ENCODE peak calls at places on chromosomes 4 and X, in eight cellular contexts. P is heart left ventricle, S is adrenal gland, H is gastrocnemius medialis, W is HepG2, T is esophagus squamous epithelium, X is lower leg skin, Z is prostate gland. A is an unnamed sample.
A peak's percentile ranks its signal among the peaks of the same experiment; 100 is the strongest.

GRCh38 chr4:153620352-153620751 is 63.7 kb upstream of the TLR2 start:
- DNase-seq in P (no peak), Z (no peak), T (no peak), H (no peak), S (no peak), X (no peak), W (no peak), A (no peak)

GRCh38 chr4:7217453-7218310 is 25.3 kb downstream of the SORCS2 start:
- DNase-seq in S (no peak), P (no peak), X (no peak), T (no peak), W (no peak), Z (no peak), H (no peak), A (peak; percentile 45)

GRCh38 chr4:57320217-57320616 is 210.0 kb upstream of the IGFBP7 start:
- DNase-seq in T (no peak), X (no peak), Z (no peak), W (no peak), S (no peak), H (no peak), P (no peak), A (no peak)

GRCh38 chr4:4631150-4631549 is 89.3 kb upstream of the STX18 start:
- DNase-seq in Z (no peak), H (no peak), T (no peak), X (no peak), W (no peak), P (no peak), S (no peak), A (no peak)

GRCh38 chr4:40301592-40301991 is 33.5 kb upstream of the CHRNA9 start:
- DNase-seq in S (no peak), H (no peak), W (no peak), P (no peak), T (no peak), X (no peak), Z (no peak), A (no peak)

GRCh38 chrX:108304210-108304609 is 134.0 kb downstream of the COL4A6 start:
- DNase-seq in X (no peak), W (no peak), P (no peak), S (no peak), Z (no peak), H (no peak), T (no peak), A (no peak)

GRCh38 chr4:123811763-123812390 is 415.3 kb downstream of the SPRY1 start:
- DNase-seq in S (no peak), Z (no peak), H (no peak), X (no peak), W (no peak), T (no peak), P (no peak), A (no peak)

GRCh38 chr4:77996076-77996475 is 61.0 kb upstream of the FRAS1 start:
- DNase-seq in H (no peak), Z (no peak), T (no peak), S (no peak), P (no peak), X (no peak), W (peak; percentile 65), A (no peak)

GRCh38 chr4:4260185-4260751 is 12.2 kb upstream of the TMEM128 start:
- DNase-seq in S (no peak), T (no peak), Z (no peak), H (no peak), X (no peak), P (no peak), W (peak; percentile 79), A (no peak)

GRCh38 chr4:118346495-118346894 is 6.3 kb downstream of the PRSS12 start:
- DNase-seq in S (no peak), T (no peak), X (no peak), P (no peak), W (no peak), H (no peak), Z (no peak), A (no peak)

GRCh38 chr4:16334641-16335040 is 108.4 kb upstream of the TAPT1 start:
- DNase-seq in P (no peak), Z (no peak), S (no peak), W (no peak), H (no peak), X (no peak), T (no peak), A (no peak)

GRCh38 chrX:23784487-23785301 is 1.7 kb downstream of the SAT1 start:
- DNase-seq in P (no peak), Z (no peak), S (no peak), H (no peak), W (no peak), X (no peak), T (no peak), A (peak; percentile 29)

GRCh38 chr4:139988863-139989765 is 164.9 kb downstream of the MAML3 start:
- DNase-seq in W (peak; percentile 16), T (no peak), X (peak; percentile 50), H (no peak), P (peak; percentile 68), Z (no peak), S (peak; percentile 79), A (no peak)

GRCh38 chrX:118495958-118496762 is 545 bp downstream of the DOCK11 start:
- DNase-seq in Z (peak; percentile 10), X (peak; percentile 29), S (peak; percentile 38), T (peak; percentile 32), H (peak; percentile 4), W (no peak), P (peak; percentile 63), A (peak; percentile 40)
- TF ChIP-seq POLR2A in Z (no peak), X (no peak), S (no peak), T (no peak), H (no peak), W (no peak), P (no peak), A (no peak)

GRCh38 chr4:107449611-107450369 is 270.2 kb downstream of the PAPSS1 start:
- DNase-seq in H (no peak), Z (no peak), T (no peak), S (no peak), X (no peak), P (no peak), W (no peak), A (no peak)

GRCh38 chr4:107453987-107454386 is 266.0 kb downstream of the PAPSS1 start:
- DNase-seq in S (no peak), P (no peak), H (no peak), W (no peak), Z (no peak), X (no peak), T (no peak), A (no peak)

GRCh38 chr4:107452717-107453116 is 267.3 kb downstream of the PAPSS1 start:
- DNase-seq in X (no peak), W (no peak), P (no peak), S (no peak), H (no peak), T (no peak), Z (no peak), A (no peak)

GRCh38 chr4:107453231-107453630 is 266.8 kb downstream of the PAPSS1 start:
- DNase-seq in X (no peak), S (no peak), P (no peak), T (no peak), W (no peak), Z (no peak), H (no peak), A (no peak)
- TF ChIP-seq POLR2A in X (no peak), S (no peak), P (no peak), T (no peak), W (no peak), Z (no peak), H (no peak), A (no peak)

GRCh38 chrX:153926594-153926862 is 464 bp upstream of the ARHGAP4 start:
- DNase-seq in T (no peak), H (no peak), S (no peak), P (no peak), W (no peak), X (no peak), Z (no peak), A (no peak)

GRCh38 chrX:153925739-153926593 is at the start of gene ARHGAP4:
- DNase-seq in S (no peak), P (no peak), Z (no peak), X (no peak), W (no peak), H (no peak), T (no peak), A (no peak)

GRCh38 chrX:153926863-153927685 is 1.0 kb upstream of the ARHGAP4 start:
- DNase-seq in W (peak; percentile 72), H (no peak), P (peak; percentile 64), X (no peak), S (peak; percentile 79), Z (no peak), T (peak; percentile 31), A (no peak)

GRCh38 chrX:153924149-153924861 is 1.8 kb downstream of the ARHGAP4 start:
- DNase-seq in T (no peak), W (peak; percentile 58), X (no peak), H (no peak), S (peak; percentile 62), P (peak; percentile 66), Z (no peak), A (no peak)

DNA sequence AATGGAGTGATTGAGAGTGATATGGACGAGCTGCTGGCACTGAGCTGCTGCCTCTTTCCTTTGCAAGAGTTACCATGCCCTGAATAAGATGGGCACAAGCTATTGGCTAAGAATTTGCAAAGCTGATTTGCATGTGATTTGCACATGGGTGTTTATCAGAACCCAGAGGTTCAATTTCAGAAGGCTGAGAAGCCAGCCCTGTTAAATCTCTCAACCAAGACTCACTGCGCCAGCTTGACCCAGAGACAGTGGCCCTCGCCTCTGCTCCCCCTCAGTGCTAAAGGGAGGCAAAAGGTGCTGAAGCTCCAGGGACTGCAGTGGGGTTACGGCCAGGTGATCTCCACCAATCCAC is 701 bp downstream of the ARHGAP4 start:
- DNase-seq in P (no peak), X (no peak), H (no peak), S (no peak), T (no peak), W (no peak), Z (no peak), A (no peak)
- TF ChIP-seq POLR2A in P (no peak), X (no peak), H (no peak), S (no peak), T (no peak), W (no peak), Z (no peak), A (no peak)

GRCh38 chr4:184782731-184783472 is 42.9 kb downstream of the ACSL1 start:
- DNase-seq in P (no peak), T (no peak), S (no peak), H (no peak), Z (no peak), W (no peak), X (no peak), A (no peak)

GRCh38 chr4:184775854-184776555 is 42.1 kb upstream of the CENPU start:
- DNase-seq in Z (peak; percentile 23), X (no peak), W (no peak), P (no peak), H (no peak), S (no peak), T (no peak), A (peak; percentile 78)

GRCh38 chr4:184776821-184777220 is 42.9 kb upstream of the CENPU start:
- DNase-seq in H (no peak), P (no peak), S (no peak), Z (no peak), T (no peak), X (no peak), W (no peak), A (no peak)

GRCh38 chr4:184774152-184774551 is 40.3 kb upstream of the CENPU start:
- DNase-seq in X (no peak), Z (no peak), H (no peak), S (no peak), T (no peak), P (no peak), W (no peak), A (no peak)

GRCh38 chr4:184778325-184778724 is 44.4 kb upstream of the CENPU start:
- DNase-seq in T (no peak), S (no peak), H (no peak), Z (no peak), W (no peak), X (no peak), P (no peak), A (no peak)
- TF ChIP-seq POLR2A in T (no peak), S (no peak), H (no peak), Z (no peak), W (no peak), X (no peak), P (no peak), A (no peak)

A was measured in thyroid gland.